ENCODE peak calls at places on chromosomes 11 and 22, in ten cellular contexts. One of them, this sample, is unnamed.

GRCh38 chr11:70176940-70177689 is 26.0 kb upstream of the FADD start:
- DNase-seq in A549: peak; percentile 53
- DNase-seq in body of pancreas: no peak
- DNase-seq in stomach: peak; percentile 39
- DNase-seq in K562: peak; percentile 70
- DNase-seq in HCT116: peak; percentile 16
- DNase-seq in heart left ventricle: no peak
- DNase-seq in IMR-90: no peak
- DNase-seq in tibial nerve: no peak
- DNase-seq in prostate gland: no peak
- DNase-seq in this sample: no peak

GRCh38 chr11:2097356-2097997 is 41.7 kb downstream of the IGF2 start:
- DNase-seq in A549: no peak
- DNase-seq in body of pancreas: peak; percentile 40
- DNase-seq in stomach: peak; percentile 48
- DNase-seq in K562: peak; percentile 8
- DNase-seq in HCT116: no peak
- DNase-seq in heart left ventricle: peak; percentile 76
- DNase-seq in IMR-90: peak; percentile 82
- DNase-seq in tibial nerve: peak; percentile 67
- DNase-seq in prostate gland: peak; percentile 51
- DNase-seq in this sample: peak; percentile 73

GRCh38 chr11:75635009-75635909 is 33.6 kb downstream of the MAP6 start:
- DNase-seq in A549: no peak
- DNase-seq in body of pancreas: no peak
- DNase-seq in stomach: no peak
- DNase-seq in K562: peak; percentile 18
- DNase-seq in HCT116: no peak
- DNase-seq in heart left ventricle: peak; percentile 38
- DNase-seq in IMR-90: peak; percentile 72
- DNase-seq in tibial nerve: no peak
- DNase-seq in prostate gland: no peak
- DNase-seq in this sample: peak; percentile 44

GRCh38 chr22:27669798-27670599 is 131.6 kb downstream of the MN1 start:
- DNase-seq in A549: peak; percentile 35
- DNase-seq in body of pancreas: no peak
- DNase-seq in stomach: no peak
- DNase-seq in K562: peak; percentile 30
- DNase-seq in HCT116: no peak
- DNase-seq in heart left ventricle: no peak
- DNase-seq in IMR-90: no peak
- DNase-seq in tibial nerve: no peak
- DNase-seq in prostate gland: no peak
- DNase-seq in this sample: no peak

GRCh38 chr22:36386900-36387663 is 685 bp downstream of the MYH9 start:
- DNase-seq in A549: no peak
- DNase-seq in body of pancreas: peak; percentile 73
- DNase-seq in stomach: peak; percentile 81
- DNase-seq in K562: peak; percentile 57
- DNase-seq in HCT116: no peak
- DNase-seq in heart left ventricle: peak; percentile 78
- DNase-seq in IMR-90: no peak
- DNase-seq in tibial nerve: peak; percentile 51
- DNase-seq in prostate gland: peak; percentile 44
- DNase-seq in this sample: peak; percentile 55

GRCh38 chr11:129319751-129320150 is 55.9 kb upstream of the BARX2 start:
- DNase-seq in A549: no peak
- DNase-seq in body of pancreas: no peak
- DNase-seq in stomach: no peak
- DNase-seq in K562: no peak
- DNase-seq in HCT116: no peak
- DNase-seq in heart left ventricle: no peak
- DNase-seq in IMR-90: no peak
- DNase-seq in tibial nerve: no peak
- DNase-seq in prostate gland: no peak
- DNase-seq in this sample: no peak

GRCh38 chr11:13861411-13861810 is 101.1 kb upstream of the SPON1 start:
- DNase-seq in A549: no peak
- DNase-seq in body of pancreas: no peak
- DNase-seq in stomach: no peak
- DNase-seq in K562: no peak
- DNase-seq in HCT116: no peak
- DNase-seq in heart left ventricle: no peak
- DNase-seq in IMR-90: no peak
- DNase-seq in tibial nerve: no peak
- DNase-seq in prostate gland: no peak
- DNase-seq in this sample: no peak

GRCh38 chr11:1763336-1763795 is 361 bp downstream of the CTSD start:
- DNase-seq in A549: no peak
- DNase-seq in body of pancreas: no peak
- DNase-seq in stomach: no peak
- DNase-seq in K562: no peak
- DNase-seq in HCT116: no peak
- DNase-seq in heart left ventricle: no peak
- DNase-seq in IMR-90: no peak
- DNase-seq in tibial nerve: no peak
- DNase-seq in prostate gland: no peak
- DNase-seq in this sample: no peak

GRCh38 chr11:24373516-24373915 is 123.3 kb upstream of the LUZP2 start:
- DNase-seq in A549: no peak
- DNase-seq in body of pancreas: no peak
- DNase-seq in stomach: no peak
- DNase-seq in K562: no peak
- DNase-seq in HCT116: no peak
- DNase-seq in heart left ventricle: no peak
- DNase-seq in IMR-90: peak; percentile 3
- DNase-seq in tibial nerve: no peak
- DNase-seq in prostate gland: no peak
- DNase-seq in this sample: no peak

GRCh38 chr22:37403267-37403960 is 23.9 kb downstream of the ELFN2 start:
- DNase-seq in A549: no peak
- DNase-seq in body of pancreas: no peak
- DNase-seq in stomach: no peak
- DNase-seq in K562: no peak
- DNase-seq in HCT116: no peak
- DNase-seq in heart left ventricle: no peak
- DNase-seq in IMR-90: no peak
- DNase-seq in tibial nerve: no peak
- DNase-seq in prostate gland: no peak
- DNase-seq in this sample: no peak

GRCh38 chr11:7098235-7098832 is 9.5 kb downstream of the RBMXL2 start:
- DNase-seq in A549: peak; percentile 60
- DNase-seq in body of pancreas: no peak
- DNase-seq in stomach: no peak
- DNase-seq in K562: peak; percentile 67
- DNase-seq in HCT116: peak; percentile 50
- DNase-seq in heart left ventricle: no peak
- DNase-seq in IMR-90: peak; percentile 46
- DNase-seq in tibial nerve: no peak
- DNase-seq in prostate gland: no peak
- DNase-seq in this sample: no peak

GRCh38 chr11:65575568-65576231 is at the start of gene EHBP1L1:
- DNase-seq in A549: peak; percentile 64
- DNase-seq in body of pancreas: peak; percentile 63
- DNase-seq in stomach: peak; percentile 80
- DNase-seq in K562: peak; percentile 81
- DNase-seq in HCT116: no peak
- DNase-seq in heart left ventricle: peak; percentile 84
- DNase-seq in IMR-90: peak; percentile 28
- DNase-seq in tibial nerve: peak; percentile 49
- DNase-seq in prostate gland: no peak
- DNase-seq in this sample: peak; percentile 71

GRCh38 chr11:19746081-19746480 is 33.4 kb downstream of the NAV2 start:
- DNase-seq in A549: no peak
- DNase-seq in body of pancreas: no peak
- DNase-seq in stomach: no peak
- DNase-seq in K562: no peak
- DNase-seq in HCT116: no peak
- DNase-seq in heart left ventricle: no peak
- DNase-seq in IMR-90: no peak
- DNase-seq in tibial nerve: no peak
- DNase-seq in prostate gland: no peak
- DNase-seq in this sample: no peak

GRCh38 chr11:107247189-107247588 is 210.4 kb downstream of the CWF19L2 start:
- DNase-seq in A549: no peak
- DNase-seq in body of pancreas: no peak
- DNase-seq in stomach: no peak
- DNase-seq in K562: no peak
- DNase-seq in HCT116: no peak
- DNase-seq in heart left ventricle: no peak
- DNase-seq in IMR-90: no peak
- DNase-seq in tibial nerve: no peak
- DNase-seq in prostate gland: no peak
- DNase-seq in this sample: no peak

GRCh38 chr11:18749681-18750319 is 23.8 kb upstream of the IGSF22 start:
- DNase-seq in A549: peak; percentile 37
- DNase-seq in body of pancreas: no peak
- DNase-seq in stomach: no peak
- DNase-seq in K562: no peak
- DNase-seq in HCT116: no peak
- DNase-seq in heart left ventricle: no peak
- DNase-seq in IMR-90: peak; percentile 75
- DNase-seq in tibial nerve: no peak
- DNase-seq in prostate gland: peak; percentile 16
- DNase-seq in this sample: no peak

DNA sequence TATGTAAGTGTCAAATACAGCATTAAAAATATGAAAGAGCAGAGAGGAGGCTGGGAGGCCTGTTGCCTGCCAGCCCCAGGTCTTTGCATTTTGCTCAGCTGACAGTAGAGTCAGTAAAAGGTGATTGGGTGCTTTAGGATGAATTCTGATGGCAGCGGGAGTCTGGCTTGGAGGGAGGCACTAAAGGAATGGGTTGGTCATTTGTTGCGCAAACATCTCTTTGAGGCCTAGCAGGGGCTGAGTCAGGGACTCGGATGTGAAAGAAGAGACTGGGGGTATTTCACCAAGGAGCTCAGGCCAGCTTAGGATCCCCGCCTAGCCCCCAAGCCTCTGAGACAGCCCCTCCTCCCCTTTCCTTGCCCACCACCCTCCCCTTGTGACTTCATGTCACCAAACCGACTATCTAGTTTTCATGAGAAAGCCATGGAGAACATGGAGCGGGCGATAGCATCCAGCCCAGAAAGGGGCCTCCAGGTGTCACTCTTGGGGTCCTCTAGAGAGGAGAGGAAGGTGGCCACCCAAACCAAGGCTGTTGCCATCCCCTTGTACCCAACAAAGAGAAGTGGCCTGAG is 9.7 kb downstream of the DGKZ start:
- DNase-seq in A549: no peak
- DNase-seq in body of pancreas: no peak
- DNase-seq in stomach: no peak
- DNase-seq in K562: no peak
- DNase-seq in HCT116: no peak
- DNase-seq in heart left ventricle: no peak
- DNase-seq in IMR-90: peak; percentile 85
- DNase-seq in tibial nerve: no peak
- DNase-seq in prostate gland: no peak
- DNase-seq in this sample: no peak
- H3K4me1 ChIP-seq in A549: no peaks in the 10 kb centered on the region
- H3K4me1 ChIP-seq in body of pancreas: peaks cover 55% of the 10 kb centered on the region
- H3K4me1 ChIP-seq in stomach: peaks cover 40% of the 10 kb centered on the region
- H3K4me1 ChIP-seq in K562: peaks cover 38% of the 10 kb centered on the region
- H3K4me1 ChIP-seq in HCT116: peaks cover 23% of the 10 kb centered on the region
- H3K4me1 ChIP-seq in heart left ventricle: peaks cover 21% of the 10 kb centered on the region
- H3K4me1 ChIP-seq in IMR-90: peaks cover 25% of the 10 kb centered on the region
- H3K4me1 ChIP-seq in tibial nerve: peaks cover 23% of the 10 kb centered on the region
- H3K4me1 ChIP-seq in prostate gland: peaks cover 11% of the 10 kb centered on the region
- H3K4me1 ChIP-seq in this sample: no peaks in the 10 kb centered on the region

GRCh38 chr11:119471329-119471728 is 48.4 kb upstream of the THY1 start:
- DNase-seq in A549: no peak
- DNase-seq in body of pancreas: no peak
- DNase-seq in stomach: no peak
- DNase-seq in K562: no peak
- DNase-seq in HCT116: no peak
- DNase-seq in heart left ventricle: no peak
- DNase-seq in IMR-90: no peak
- DNase-seq in tibial nerve: no peak
- DNase-seq in prostate gland: no peak
- DNase-seq in this sample: no peak
- H3K27ac ChIP-seq in A549: no peak overlapping the region
- H3K27ac ChIP-seq in body of pancreas: no peak overlapping the region
- H3K27ac ChIP-seq in stomach: no peak overlapping the region
- H3K27ac ChIP-seq in K562: no peak overlapping the region
- H3K27ac ChIP-seq in HCT116: no peak overlapping the region
- H3K27ac ChIP-seq in heart left ventricle: no peak overlapping the region
- H3K27ac ChIP-seq in IMR-90: peak overlapping the region; percentile 75
- H3K27ac ChIP-seq in tibial nerve: no peak overlapping the region
- H3K27ac ChIP-seq in prostate gland: no peak overlapping the region
- H3K27ac ChIP-seq in this sample: no peak overlapping the region

DNA sequence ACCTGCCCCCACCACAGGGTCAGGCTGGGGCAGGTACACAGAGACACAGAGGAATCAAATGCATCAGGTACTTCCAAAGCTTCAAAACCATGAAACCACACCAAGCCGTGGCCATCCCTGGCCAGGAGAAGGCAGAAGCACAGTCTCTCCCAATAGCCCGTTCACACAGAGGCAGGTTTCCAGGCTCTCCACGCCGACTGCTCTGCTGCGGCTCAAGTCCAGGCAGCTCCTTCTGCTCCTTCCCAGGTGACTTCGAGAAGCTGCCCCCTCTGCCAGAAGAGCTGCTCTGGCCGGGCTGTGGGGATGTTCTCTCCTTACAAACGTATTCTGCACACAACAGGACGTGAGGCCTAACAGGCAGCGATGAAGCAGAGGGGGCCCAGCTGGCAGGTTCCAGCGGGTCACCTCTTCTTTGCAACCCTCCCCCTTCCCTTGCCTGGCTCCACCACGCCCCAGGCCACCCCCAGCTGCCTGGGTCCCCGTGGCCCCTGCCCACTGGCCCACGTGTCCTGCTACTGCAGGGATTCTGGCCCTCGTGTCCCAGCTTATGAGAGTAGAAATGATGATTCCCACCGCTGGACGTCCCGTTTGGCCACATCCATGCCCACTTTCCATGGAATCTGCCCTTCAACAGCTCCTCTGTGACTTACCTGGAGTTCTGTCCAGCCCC is 26.1 kb downstream of the BRD1 start:
- DNase-seq in A549: no peak
- DNase-seq in body of pancreas: no peak
- DNase-seq in stomach: no peak
- DNase-seq in K562: no peak
- DNase-seq in HCT116: no peak
- DNase-seq in heart left ventricle: no peak
- DNase-seq in IMR-90: no peak
- DNase-seq in tibial nerve: no peak
- DNase-seq in prostate gland: no peak
- DNase-seq in this sample: no peak
- TF ChIP-seq POLR2A in A549: no peak
- TF ChIP-seq POLR2A in body of pancreas: no peak
- TF ChIP-seq POLR2A in stomach: no peak
- TF ChIP-seq POLR2A in K562: no peak
- TF ChIP-seq POLR2A in HCT116: no peak
- TF ChIP-seq POLR2A in heart left ventricle: no peak
- TF ChIP-seq POLR2A in IMR-90: no peak
- TF ChIP-seq POLR2A in tibial nerve: no peak
- TF ChIP-seq POLR2A in prostate gland: no peak
- TF ChIP-seq POLR2A in this sample: no peak

DNA sequence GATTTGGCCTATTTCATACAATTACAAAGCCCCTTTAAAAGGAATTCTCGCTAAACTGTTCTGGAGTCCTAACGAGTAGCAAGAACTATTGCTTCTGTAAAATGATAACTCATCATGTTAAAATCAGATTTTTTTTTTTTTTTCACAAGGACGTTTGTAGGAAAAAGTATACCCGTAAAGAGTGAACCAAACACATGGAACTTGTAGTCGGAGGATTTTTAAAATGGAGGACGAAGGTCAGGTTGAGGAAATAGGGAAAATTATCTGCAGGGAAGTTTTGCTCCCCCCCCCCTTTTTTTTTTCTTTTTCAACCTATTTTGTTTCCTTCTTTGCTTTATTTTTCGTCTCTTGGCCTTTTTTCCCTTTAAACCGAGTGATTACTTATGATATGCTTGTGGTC is 1.0 kb downstream of the HSD17B12 start:
- DNase-seq in A549: peak; percentile 40
- DNase-seq in body of pancreas: no peak
- DNase-seq in stomach: no peak
- DNase-seq in K562: no peak
- DNase-seq in HCT116: no peak
- DNase-seq in heart left ventricle: no peak
- DNase-seq in IMR-90: peak; percentile 30
- DNase-seq in tibial nerve: no peak
- DNase-seq in prostate gland: no peak
- DNase-seq in this sample: no peak
- H3K4me1 ChIP-seq in A549: peaks cover 8% of the 10 kb centered on the region
- H3K4me1 ChIP-seq in body of pancreas: peaks cover 23% of the 10 kb centered on the region
- H3K4me1 ChIP-seq in stomach: peaks cover 20% of the 10 kb centered on the region
- H3K4me1 ChIP-seq in K562: peaks cover 13% of the 10 kb centered on the region
- H3K4me1 ChIP-seq in HCT116: peaks cover 10% of the 10 kb centered on the region
- H3K4me1 ChIP-seq in heart left ventricle: peaks cover 6% of the 10 kb centered on the region
- H3K4me1 ChIP-seq in IMR-90: no peaks in the 10 kb centered on the region
- H3K4me1 ChIP-seq in tibial nerve: peaks cover 11% of the 10 kb centered on the region
- H3K4me1 ChIP-seq in prostate gland: no peaks in the 10 kb centered on the region
- H3K4me1 ChIP-seq in this sample: no peaks in the 10 kb centered on the region